ENCODE peak calls at places on chromosome 11, in eight cellular contexts. G, F, W, S, E, P, A and K are unnamed samples.

GRCh38 chr11:63489879-63490278 is 1.1 kb downstream of the PLAAT5 start:
- DNase-seq in G (no peak), F (no peak), W (peak), S (no peak), E (no peak), P (no peak), A (peak), K (peak)

GRCh38 chr11:10858505-10859360 is 880 bp upstream of the ZBED5 start:
- DNase-seq in G (no peak), F (no peak), W (no peak), S (no peak), E (peak), P (peak), A (no peak), K (peak)

GRCh38 chr11:74696932-74697687 is 34.1 kb downstream of the CHRDL2 start:
- DNase-seq in G (no peak), F (no peak), W (peak), S (no peak), E (peak), P (no peak), A (peak), K (no peak)

GRCh38 chr11:76745059-76745376 is 38.1 kb upstream of the TSKU start:
- DNase-seq in G (no peak), F (no peak), W (no peak), S (no peak), E (no peak), P (no peak), A (no peak), K (no peak)

GRCh38 chr11:121886005-121886739 is 229.8 kb downstream of the BLID start:
- DNase-seq in G (no peak), F (no peak), W (no peak), S (no peak), E (peak), P (no peak), A (no peak), K (no peak)

GRCh38 chr11:646214-646613 is 9.1 kb downstream of the DRD4 start:
- DNase-seq in G (no peak), F (no peak), W (no peak), S (no peak), E (no peak), P (no peak), A (no peak), K (no peak)

GRCh38 chr11:30143098-30143705 is 87.6 kb upstream of the FSHB start:
- DNase-seq in G (no peak), F (peak), W (peak), S (peak), E (peak), P (no peak), A (no peak), K (peak)

GRCh38 chr11:93857413-93858185 is 7.2 kb upstream of the VSTM5 start:
- DNase-seq in G (peak), F (no peak), W (peak), S (no peak), E (no peak), P (no peak), A (no peak), K (no peak)

GRCh38 chr11:36041988-36042606 is 98.2 kb downstream of the LDLRAD3 start:
- DNase-seq in G (no peak), F (no peak), W (no peak), S (no peak), E (no peak), P (no peak), A (no peak), K (peak)

GRCh38 chr11:38646382-38646781 is 2048.3 kb upstream of the RAG2 start:
- DNase-seq in G (peak), F (no peak), W (no peak), S (no peak), E (no peak), P (no peak), A (no peak), K (no peak)

GRCh38 chr11:47603295-47603694 is 9.1 kb upstream of the C1QTNF4 start:
- DNase-seq in G (no peak), F (no peak), W (peak), S (no peak), E (no peak), P (no peak), A (no peak), K (no peak)

GRCh38 chr11:126113515-126113957 is 50.9 kb upstream of the CDON start:
- DNase-seq in G (peak), F (peak), W (peak), S (peak), E (peak), P (no peak), A (peak), K (no peak)

GRCh38 chr11:77775941-77776340 is 44.6 kb downstream of the RSF1 start:
- DNase-seq in G (no peak), F (no peak), W (no peak), S (no peak), E (no peak), P (no peak), A (no peak), K (no peak)

GRCh38 chr11:40401132-40401853 is 1058.2 kb downstream of the LRRC4C start:
- DNase-seq in G (no peak), F (no peak), W (no peak), S (no peak), E (no peak), P (no peak), A (no peak), K (peak)

GRCh38 chr11:78194490-78194889 is 5.8 kb downstream of the USP35 start:
- DNase-seq in G (no peak), F (no peak), W (no peak), S (no peak), E (no peak), P (no peak), A (no peak), K (no peak)

GRCh38 chr11:12723410-12724297 is 49.4 kb downstream of the TEAD1 start:
- DNase-seq in G (no peak), F (peak), W (peak), S (peak), E (no peak), P (no peak), A (peak), K (no peak)

GRCh38 chr11:3340025-3340424 is 38.9 kb downstream of the ZNF195 start:
- DNase-seq in G (peak), F (peak), W (peak), S (peak), E (no peak), P (no peak), A (peak), K (no peak)

GRCh38 chr11:97069160-97069559 is 679.3 kb downstream of the JRKL start:
- DNase-seq in G (no peak), F (no peak), W (no peak), S (no peak), E (no peak), P (no peak), A (no peak), K (no peak)

GRCh38 chr11:91850533-91851305 is 373.9 kb upstream of the FAT3 start:
- DNase-seq in G (no peak), F (no peak), W (no peak), S (no peak), E (no peak), P (no peak), A (no peak), K (no peak)

GRCh38 chr11:29280452-29280851 is 736.4 kb downstream of the KCNA4 start:
- DNase-seq in G (no peak), F (no peak), W (peak), S (no peak), E (no peak), P (no peak), A (peak), K (no peak)

GRCh38 chr11:72789493-72790131 is 4.2 kb downstream of the STARD10 start:
- DNase-seq in G (no peak), F (no peak), W (peak), S (no peak), E (peak), P (no peak), A (no peak), K (no peak)

GRCh38 chr11:27703453-27703852 is 3.2 kb upstream of the BDNF start:
- DNase-seq in G (no peak), F (no peak), W (peak), S (no peak), E (no peak), P (no peak), A (no peak), K (no peak)

GRCh38 chr11:112115389-112115788 is 28.7 kb downstream of the SDHD start:
- DNase-seq in G (no peak), F (no peak), W (no peak), S (no peak), E (no peak), P (no peak), A (no peak), K (peak)

GRCh38 chr11:112114460-112114859 is 27.8 kb downstream of the SDHD start:
- DNase-seq in G (no peak), F (no peak), W (no peak), S (no peak), E (no peak), P (no peak), A (no peak), K (no peak)

GRCh38 chr11:112118176-112118575 is 31.5 kb downstream of the SDHD start:
- DNase-seq in G (no peak), F (no peak), W (no peak), S (no peak), E (no peak), P (no peak), A (no peak), K (no peak)

GRCh38 chr11:112113539-112114457 is 27.1 kb downstream of the SDHD start:
- DNase-seq in G (no peak), F (peak), W (peak), S (peak), E (peak), P (no peak), A (peak), K (peak)
- H3K4me3 ChIP-seq in G (no peak), F (no peak), W (no peak), S (no peak), E (no peak), P (peak), A (no peak), K (no peak)

GRCh38 chr11:58765078-58765477 is 33.3 kb upstream of the GLYAT start:
- DNase-seq in G (no peak), F (no peak), W (no peak), S (no peak), E (no peak), P (no peak), A (no peak), K (no peak)

GRCh38 chr11:58770627-58771457 is 39.1 kb upstream of the GLYAT start:
- DNase-seq in G (peak), F (peak), W (peak), S (peak), E (no peak), P (no peak), A (no peak), K (no peak)

GRCh38 chr11:58769308-58769707 is 37.6 kb upstream of the GLYAT start:
- DNase-seq in G (no peak), F (no peak), W (no peak), S (no peak), E (no peak), P (no peak), A (no peak), K (no peak)

GRCh38 chr11:58770166-58770565 is 38.4 kb upstream of the GLYAT start:
- DNase-seq in G (no peak), F (no peak), W (no peak), S (no peak), E (no peak), P (no peak), A (no peak), K (no peak)

DNA sequence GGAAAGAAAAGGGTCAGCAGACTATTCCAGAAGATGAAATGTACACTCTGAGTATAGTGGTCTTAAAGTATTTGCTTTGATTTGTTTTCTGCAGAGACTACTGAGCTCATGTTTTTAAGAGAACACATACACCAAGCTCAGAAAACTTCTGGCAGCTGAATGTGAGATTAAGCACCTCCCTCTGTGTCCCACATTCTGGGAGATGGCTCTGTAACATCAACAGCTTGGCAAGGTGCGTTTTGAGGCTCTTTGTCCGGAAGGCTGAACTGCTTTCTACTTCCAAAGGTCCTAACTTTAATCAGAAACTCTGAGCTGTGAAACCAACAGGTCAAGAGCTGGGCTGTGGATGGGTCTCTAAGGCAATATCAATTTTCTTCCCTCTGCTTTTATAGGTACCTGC is 36.4 kb upstream of the GLYAT start:
- DNase-seq in G (no peak), F (no peak), W (no peak), S (no peak), E (no peak), P (no peak), A (no peak), K (no peak)
- H3K4me3 ChIP-seq in G (no peak), F (no peak), W (no peak), S (no peak), E (no peak), P (no peak), A (no peak), K (no peak)

GRCh38 chr11:68311155-68312116 is 955 bp upstream of the LRP5 start:
- DNase-seq in G (no peak), F (no peak), W (no peak), S (no peak), E (no peak), P (no peak), A (no peak), K (no peak)
- H3K4me3 ChIP-seq in G (no peak), F (no peak), W (no peak), S (peak), E (peak), P (no peak), A (no peak), K (no peak)

DNA sequence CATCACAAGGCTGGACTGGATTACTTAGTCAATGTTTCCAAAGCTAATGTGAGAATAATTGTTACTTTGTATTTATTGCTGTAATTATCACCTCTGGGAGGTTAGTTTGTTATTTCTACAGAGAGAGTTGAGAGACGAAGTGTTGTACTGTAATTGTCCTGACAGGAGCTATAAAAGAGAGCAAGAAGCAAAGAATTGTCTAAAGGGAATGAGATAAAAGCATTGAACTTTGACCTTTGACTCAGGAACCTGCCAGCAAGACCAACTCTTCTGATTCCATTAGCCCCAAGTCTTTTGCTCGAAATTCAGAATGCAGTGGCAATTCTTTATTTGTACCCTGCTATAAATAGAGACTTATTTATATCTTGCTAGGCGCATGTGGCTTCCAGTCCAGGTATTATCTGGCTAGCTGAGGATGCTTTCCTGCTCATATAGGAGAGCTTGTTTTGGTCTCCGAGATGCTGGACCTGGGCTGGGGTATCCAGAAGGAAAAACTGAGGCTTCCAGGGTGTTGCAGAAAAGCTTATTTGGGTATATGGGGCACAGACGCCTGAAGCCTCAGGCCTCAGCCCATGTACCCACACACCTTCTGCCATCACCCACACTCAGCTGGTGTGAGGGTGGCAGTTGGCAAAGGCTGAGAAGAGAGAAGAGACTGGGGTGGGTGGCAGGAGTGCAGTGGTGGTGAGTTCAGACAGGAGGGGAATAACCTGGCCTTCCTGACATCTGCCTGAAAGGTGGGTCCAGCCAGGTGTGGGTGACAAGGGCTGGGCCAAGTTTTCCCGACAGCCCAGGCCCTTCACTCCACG is 40.7 kb downstream of the SYT13 start:
- DNase-seq in G (no peak), F (no peak), W (no peak), S (no peak), E (no peak), P (no peak), A (no peak), K (no peak)
- H3K4me3 ChIP-seq in G (no peak), F (no peak), W (no peak), S (no peak), E (no peak), P (no peak), A (no peak), K (no peak)

GRCh38 chr11:22561283-22561682 is 64.3 kb downstream of the FANCF start:
- DNase-seq in G (no peak), F (no peak), W (no peak), S (no peak), E (no peak), P (no peak), A (no peak), K (no peak)

GRCh38 chr11:22555901-22556300 is 69.7 kb downstream of the FANCF start:
- DNase-seq in G (no peak), F (no peak), W (peak), S (no peak), E (no peak), P (no peak), A (no peak), K (no peak)

GRCh38 chr11:22554221-22554620 is 71.4 kb downstream of the FANCF start:
- DNase-seq in G (no peak), F (no peak), W (no peak), S (no peak), E (no peak), P (no peak), A (no peak), K (no peak)

DNA sequence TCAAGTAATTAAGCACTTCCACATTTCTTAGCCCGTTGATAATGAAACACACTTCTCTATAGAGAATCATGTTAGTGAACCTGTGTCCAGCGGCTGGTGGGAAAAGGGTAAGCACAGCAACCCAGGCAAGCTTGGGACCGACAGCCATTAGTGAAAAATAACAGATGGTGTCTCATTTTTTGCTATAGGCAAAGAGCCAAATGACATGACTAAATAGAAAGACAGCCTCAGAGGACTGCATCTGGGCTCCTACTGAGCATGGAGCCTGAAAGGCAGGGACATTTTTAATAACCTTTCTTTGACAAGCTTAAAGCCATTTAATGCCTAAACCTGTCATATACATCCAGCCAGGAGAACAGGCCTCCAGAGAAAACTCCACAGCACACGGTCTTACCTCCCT is 67.0 kb downstream of the FANCF start:
- DNase-seq in G (no peak), F (no peak), W (peak), S (no peak), E (no peak), P (no peak), A (no peak), K (no peak)
- H3K4me3 ChIP-seq in G (no peak), F (no peak), W (no peak), S (no peak), E (no peak), P (no peak), A (no peak), K (no peak)